ENCODE peak calls at places on chromosomes 3 and 15, in five cellular contexts. G is activated CD4-positive, alpha-beta T cell treated with anti-CD3 and anti-CD28 coated beads for 4 hours; A is activated T-helper 1 cell treated with anti-CD3 and anti-CD28 coated beads, Interleukin-12 subunit alpha, Interleukin-12 subunit beta, Interleukin-2, Interleukin-4 antibody, amounts not matched to agents 30 ng/mL and 10 ng/mL and 1 ng/mL, durations not matched to agents 14 hours and 24 hours and 36 hours; K is activated T-cell treated with anti-CD3 and anti-CD28 coated beads, Interleukin-2, amount 50 U/mL, for 48 hours; V is stromal cell of bone marrow. R is an unnamed sample.
A peak's percentile ranks its signal among the peaks of the same experiment; 100 is the strongest.

GRCh38 chr15:68421798-68422402 is 10.1 kb downstream of the ITGA11 start:
- DNase-seq in G (no peak), A (no peak), K (no peak), V (no peak), R (no peak)

GRCh38 chr15:75479670-75480069 is 28.2 kb upstream of the SIN3A start:
- DNase-seq in G (no peak), A (no peak), K (no peak), V (no peak), R (no peak)

GRCh38 chr3:4241595-4242170 is 61.5 kb upstream of the SETMAR start:
- DNase-seq in G (no peak), A (no peak), K (no peak), V (no peak), R (no peak)

GRCh38 chr3:50627407-50628051 is 10.6 kb downstream of the MAPKAPK3 start:
- DNase-seq in G (peak; percentile 19), A (no peak), K (peak; percentile 58), V (peak; percentile 67), R (peak; percentile 84)

GRCh38 chr3:162998205-162998604 is 1501.6 kb downstream of the OTOL1 start:
- DNase-seq in G (no peak), A (no peak), K (no peak), V (no peak), R (no peak)

GRCh38 chr3:195195321-195196209 is 75.4 kb downstream of the XXYLT1 start:
- DNase-seq in G (no peak), A (no peak), K (peak; percentile 10), V (no peak), R (no peak)

GRCh38 chr15:84874991-84875390 is 9.5 kb upstream of the SLC28A1 start:
- DNase-seq in G (no peak), A (no peak), K (no peak), V (no peak), R (no peak)

GRCh38 chr3:123595396-123595795 is 10.5 kb upstream of the HACD2 start:
- DNase-seq in G (no peak), A (no peak), K (no peak), V (no peak), R (no peak)

GRCh38 chr3:190429681-190430080 is 20.0 kb downstream of the TMEM207 start:
- DNase-seq in G (no peak), A (no peak), K (no peak), V (no peak), R (no peak)

GRCh38 chr3:127210654-127210943 is 17.7 kb downstream of the PRR23E start:
- DNase-seq in G (no peak), A (no peak), K (no peak), V (no peak), R (no peak)

GRCh38 chr3:69178838-69179739 is 56.7 kb upstream of the LMOD3 start:
- DNase-seq in G (no peak), A (no peak), K (no peak), V (no peak), R (peak; percentile 10)

GRCh38 chr15:95864467-95864886 is 466.0 kb upstream of the NR2F2 start:
- DNase-seq in G (no peak), A (no peak), K (no peak), V (no peak), R (no peak)

GRCh38 chr15:73950479-73951043 is 24.3 kb downstream of the LOXL1 start:
- DNase-seq in G (no peak), A (no peak), K (no peak), V (peak; percentile 40), R (no peak)

GRCh38 chr3:129185774-129186173 is 2.1 kb upstream of the CNBP start:
- DNase-seq in G (no peak), A (no peak), K (no peak), V (no peak), R (no peak)

GRCh38 chr3:69871256-69871655 is 128.3 kb upstream of the SAMMSON start:
- DNase-seq in G (no peak), A (no peak), K (no peak), V (no peak), R (no peak)

GRCh38 chr3:15726043-15726442 is 71.7 kb downstream of the ANKRD28 start:
- DNase-seq in G (no peak), A (no peak), K (no peak), V (no peak), R (no peak)

GRCh38 chr3:105448338-105448982 is 81.8 kb downstream of the ALCAM start:
- DNase-seq in G (no peak), A (no peak), K (no peak), V (no peak), R (no peak)

GRCh38 chr3:42080452-42080872 is 10.7 kb upstream of the TRAK1 start:
- DNase-seq in G (peak; percentile 30), A (no peak), K (peak; percentile 36), V (peak; percentile 59), R (peak; percentile 43)

R was measured in SW 1271.